ENCODE peak calls at places on chromosomes 16 and 17, in eight cellular contexts. One of them, this sample, is unnamed.

GRCh38 chr17:58568050-58568830 is 53.8 kb upstream of the MTMR4 start:
- DNase-seq in AG20443: no peak
- DNase-seq in H54: no peak
- DNase-seq in GM04503: no peak
- DNase-seq in activated CD8-positive, alpha-beta memory T cell treated with anti-CD3 and anti-CD28 coated beads for 24 hours: no peak
- DNase-seq in cardiac muscle cell: no peak
- DNase-seq in renal cortical epithelial cell: no peak
- DNase-seq in HepG2: no peak
- DNase-seq in this sample: no peak

GRCh38 chr17:35607239-35607817 is 20.2 kb downstream of the AP2B1 start:
- DNase-seq in AG20443: no peak
- DNase-seq in H54: no peak
- DNase-seq in GM04503: no peak
- DNase-seq in activated CD8-positive, alpha-beta memory T cell treated with anti-CD3 and anti-CD28 coated beads for 24 hours: no peak
- DNase-seq in cardiac muscle cell: no peak
- DNase-seq in renal cortical epithelial cell: no peak
- DNase-seq in HepG2: no peak
- DNase-seq in this sample: no peak

GRCh38 chr16:48745541-48745940 is 135.6 kb upstream of the N4BP1 start:
- DNase-seq in AG20443: no peak
- DNase-seq in H54: no peak
- DNase-seq in GM04503: no peak
- DNase-seq in activated CD8-positive, alpha-beta memory T cell treated with anti-CD3 and anti-CD28 coated beads for 24 hours: no peak
- DNase-seq in cardiac muscle cell: no peak
- DNase-seq in renal cortical epithelial cell: no peak
- DNase-seq in HepG2: no peak
- DNase-seq in this sample: no peak

GRCh38 chr17:38925263-38925995 is at the start of gene LASP1NB:
- DNase-seq in AG20443: peak; percentile 60
- DNase-seq in H54: no peak
- DNase-seq in GM04503: no peak
- DNase-seq in activated CD8-positive, alpha-beta memory T cell treated with anti-CD3 and anti-CD28 coated beads for 24 hours: peak; percentile 78
- DNase-seq in cardiac muscle cell: peak; percentile 66
- DNase-seq in renal cortical epithelial cell: no peak
- DNase-seq in HepG2: no peak
- DNase-seq in this sample: peak; percentile 64

GRCh38 chr16:87415441-87415840 is 23.3 kb downstream of the MAP1LC3B start:
- DNase-seq in AG20443: no peak
- DNase-seq in H54: no peak
- DNase-seq in GM04503: no peak
- DNase-seq in activated CD8-positive, alpha-beta memory T cell treated with anti-CD3 and anti-CD28 coated beads for 24 hours: no peak
- DNase-seq in cardiac muscle cell: no peak
- DNase-seq in renal cortical epithelial cell: no peak
- DNase-seq in HepG2: no peak
- DNase-seq in this sample: no peak

GRCh38 chr16:58732545-58733247 is 1.4 kb downstream of the GOT2 start:
- DNase-seq in AG20443: no peak
- DNase-seq in H54: peak; percentile 34
- DNase-seq in GM04503: no peak
- DNase-seq in activated CD8-positive, alpha-beta memory T cell treated with anti-CD3 and anti-CD28 coated beads for 24 hours: peak; percentile 59
- DNase-seq in cardiac muscle cell: peak; percentile 31
- DNase-seq in renal cortical epithelial cell: peak; percentile 73
- DNase-seq in HepG2: no peak
- DNase-seq in this sample: no peak

GRCh38 chr17:77282524-77283515 is 142.1 kb downstream of the SEC14L1 start:
- DNase-seq in AG20443: no peak
- DNase-seq in H54: peak; percentile 72
- DNase-seq in GM04503: no peak
- DNase-seq in activated CD8-positive, alpha-beta memory T cell treated with anti-CD3 and anti-CD28 coated beads for 24 hours: no peak
- DNase-seq in cardiac muscle cell: peak; percentile 88
- DNase-seq in renal cortical epithelial cell: peak; percentile 71
- DNase-seq in HepG2: peak; percentile 65
- DNase-seq in this sample: no peak

GRCh38 chr17:2700491-2701141 is 10.9 kb downstream of the CLUH start:
- DNase-seq in AG20443: no peak
- DNase-seq in H54: no peak
- DNase-seq in GM04503: no peak
- DNase-seq in activated CD8-positive, alpha-beta memory T cell treated with anti-CD3 and anti-CD28 coated beads for 24 hours: no peak
- DNase-seq in cardiac muscle cell: no peak
- DNase-seq in renal cortical epithelial cell: no peak
- DNase-seq in HepG2: no peak
- DNase-seq in this sample: no peak

GRCh38 chr16:65896448-65897153 is 469.9 kb upstream of the CDH5 start:
- DNase-seq in AG20443: no peak
- DNase-seq in H54: no peak
- DNase-seq in GM04503: no peak
- DNase-seq in activated CD8-positive, alpha-beta memory T cell treated with anti-CD3 and anti-CD28 coated beads for 24 hours: no peak
- DNase-seq in cardiac muscle cell: no peak
- DNase-seq in renal cortical epithelial cell: no peak
- DNase-seq in HepG2: peak; percentile 27
- DNase-seq in this sample: no peak

GRCh38 chr17:40937384-40937819 is at the start of gene KRT23:
- DNase-seq in AG20443: no peak
- DNase-seq in H54: no peak
- DNase-seq in GM04503: no peak
- DNase-seq in activated CD8-positive, alpha-beta memory T cell treated with anti-CD3 and anti-CD28 coated beads for 24 hours: no peak
- DNase-seq in cardiac muscle cell: no peak
- DNase-seq in renal cortical epithelial cell: peak; percentile 25
- DNase-seq in HepG2: no peak
- DNase-seq in this sample: no peak

GRCh38 chr16:56807011-56807675 is 57.9 kb upstream of the SLC12A3 start:
- DNase-seq in AG20443: no peak
- DNase-seq in H54: no peak
- DNase-seq in GM04503: no peak
- DNase-seq in activated CD8-positive, alpha-beta memory T cell treated with anti-CD3 and anti-CD28 coated beads for 24 hours: no peak
- DNase-seq in cardiac muscle cell: peak; percentile 55
- DNase-seq in renal cortical epithelial cell: peak; percentile 29
- DNase-seq in HepG2: peak; percentile 42
- DNase-seq in this sample: no peak

GRCh38 chr16:85303354-85303883 is 191.1 kb upstream of the CIBAR2 start:
- DNase-seq in AG20443: peak; percentile 61
- DNase-seq in H54: no peak
- DNase-seq in GM04503: no peak
- DNase-seq in activated CD8-positive, alpha-beta memory T cell treated with anti-CD3 and anti-CD28 coated beads for 24 hours: peak; percentile 90
- DNase-seq in cardiac muscle cell: peak; percentile 59
- DNase-seq in renal cortical epithelial cell: peak; percentile 11
- DNase-seq in HepG2: peak; percentile 28
- DNase-seq in this sample: peak; percentile 90

GRCh38 chr16:88634141-88634993 is 4.0 kb upstream of the IL17C start:
- DNase-seq in AG20443: peak; percentile 80
- DNase-seq in H54: no peak
- DNase-seq in GM04503: no peak
- DNase-seq in activated CD8-positive, alpha-beta memory T cell treated with anti-CD3 and anti-CD28 coated beads for 24 hours: peak; percentile 80
- DNase-seq in cardiac muscle cell: peak; percentile 63
- DNase-seq in renal cortical epithelial cell: peak; percentile 21
- DNase-seq in HepG2: no peak
- DNase-seq in this sample: no peak

GRCh38 chr16:84922351-84923135 is 88.8 kb downstream of the ZDHHC7 start:
- DNase-seq in AG20443: no peak
- DNase-seq in H54: no peak
- DNase-seq in GM04503: no peak
- DNase-seq in activated CD8-positive, alpha-beta memory T cell treated with anti-CD3 and anti-CD28 coated beads for 24 hours: no peak
- DNase-seq in cardiac muscle cell: peak; percentile 65
- DNase-seq in renal cortical epithelial cell: no peak
- DNase-seq in HepG2: peak; percentile 38
- DNase-seq in this sample: no peak

GRCh38 chr17:64156670-64157069 is 26.7 kb upstream of the ERN1 start:
- DNase-seq in AG20443: no peak
- DNase-seq in H54: no peak
- DNase-seq in GM04503: no peak
- DNase-seq in activated CD8-positive, alpha-beta memory T cell treated with anti-CD3 and anti-CD28 coated beads for 24 hours: peak; percentile 38
- DNase-seq in cardiac muscle cell: no peak
- DNase-seq in renal cortical epithelial cell: no peak
- DNase-seq in HepG2: no peak
- DNase-seq in this sample: no peak

GRCh38 chr17:56867948-56868376 is 34.0 kb downstream of the DGKE start:
- DNase-seq in AG20443: peak; percentile 40
- DNase-seq in H54: no peak
- DNase-seq in GM04503: peak; percentile 44
- DNase-seq in activated CD8-positive, alpha-beta memory T cell treated with anti-CD3 and anti-CD28 coated beads for 24 hours: no peak
- DNase-seq in cardiac muscle cell: peak; percentile 56
- DNase-seq in renal cortical epithelial cell: peak; percentile 2
- DNase-seq in HepG2: no peak
- DNase-seq in this sample: no peak

GRCh38 chr16:28821874-28822519 is 802 bp upstream of the ATXN2L start:
- DNase-seq in AG20443: no peak
- DNase-seq in H54: no peak
- DNase-seq in GM04503: no peak
- DNase-seq in activated CD8-positive, alpha-beta memory T cell treated with anti-CD3 and anti-CD28 coated beads for 24 hours: no peak
- DNase-seq in cardiac muscle cell: no peak
- DNase-seq in renal cortical epithelial cell: peak; percentile 30
- DNase-seq in HepG2: no peak
- DNase-seq in this sample: no peak

GRCh38 chr17:63446218-63446980 is at the start of gene CYB561:
- DNase-seq in AG20443: peak; percentile 95
- DNase-seq in H54: peak; percentile 78
- DNase-seq in GM04503: no peak
- DNase-seq in activated CD8-positive, alpha-beta memory T cell treated with anti-CD3 and anti-CD28 coated beads for 24 hours: peak; percentile 91
- DNase-seq in cardiac muscle cell: peak; percentile 79
- DNase-seq in renal cortical epithelial cell: peak; percentile 14
- DNase-seq in HepG2: no peak
- DNase-seq in this sample: peak; percentile 91

GRCh38 chr17:29836643-29837042 is 93.4 kb downstream of the SSH2 start:
- DNase-seq in AG20443: no peak
- DNase-seq in H54: no peak
- DNase-seq in GM04503: peak; percentile 43
- DNase-seq in activated CD8-positive, alpha-beta memory T cell treated with anti-CD3 and anti-CD28 coated beads for 24 hours: no peak
- DNase-seq in cardiac muscle cell: peak; percentile 32
- DNase-seq in renal cortical epithelial cell: no peak
- DNase-seq in HepG2: no peak
- DNase-seq in this sample: no peak

GRCh38 chr17:57549996-57550395 is 195.1 kb downstream of the CCDC182 start:
- DNase-seq in AG20443: no peak
- DNase-seq in H54: no peak
- DNase-seq in GM04503: no peak
- DNase-seq in activated CD8-positive, alpha-beta memory T cell treated with anti-CD3 and anti-CD28 coated beads for 24 hours: no peak
- DNase-seq in cardiac muscle cell: no peak
- DNase-seq in renal cortical epithelial cell: no peak
- DNase-seq in HepG2: no peak
- DNase-seq in this sample: no peak

GRCh38 chr17:29760279-29760721 is 137.6 kb upstream of the CORO6 start:
- DNase-seq in AG20443: peak; percentile 25
- DNase-seq in H54: no peak
- DNase-seq in GM04503: no peak
- DNase-seq in activated CD8-positive, alpha-beta memory T cell treated with anti-CD3 and anti-CD28 coated beads for 24 hours: peak; percentile 74
- DNase-seq in cardiac muscle cell: peak; percentile 47
- DNase-seq in renal cortical epithelial cell: peak; percentile 58
- DNase-seq in HepG2: no peak
- DNase-seq in this sample: no peak

GRCh38 chr17:77324227-77324626 is 183.5 kb downstream of the SEC14L1 start:
- DNase-seq in AG20443: no peak
- DNase-seq in H54: no peak
- DNase-seq in GM04503: no peak
- DNase-seq in activated CD8-positive, alpha-beta memory T cell treated with anti-CD3 and anti-CD28 coated beads for 24 hours: peak; percentile 50
- DNase-seq in cardiac muscle cell: no peak
- DNase-seq in renal cortical epithelial cell: no peak
- DNase-seq in HepG2: no peak
- DNase-seq in this sample: peak; percentile 66

GRCh38 chr17:17689312-17689711 is 8.1 kb downstream of the RAI1 start:
- DNase-seq in AG20443: no peak
- DNase-seq in H54: no peak
- DNase-seq in GM04503: no peak
- DNase-seq in activated CD8-positive, alpha-beta memory T cell treated with anti-CD3 and anti-CD28 coated beads for 24 hours: no peak
- DNase-seq in cardiac muscle cell: no peak
- DNase-seq in renal cortical epithelial cell: no peak
- DNase-seq in HepG2: no peak
- DNase-seq in this sample: no peak

GRCh38 chr17:57939797-57940196 is 15.4 kb downstream of the CUEDC1 start:
- DNase-seq in AG20443: no peak
- DNase-seq in H54: no peak
- DNase-seq in GM04503: no peak
- DNase-seq in activated CD8-positive, alpha-beta memory T cell treated with anti-CD3 and anti-CD28 coated beads for 24 hours: no peak
- DNase-seq in cardiac muscle cell: no peak
- DNase-seq in renal cortical epithelial cell: no peak
- DNase-seq in HepG2: no peak
- DNase-seq in this sample: no peak

GRCh38 chr16:85234310-85235235 is 122.3 kb upstream of the CIBAR2 start:
- DNase-seq in AG20443: peak; percentile 95
- DNase-seq in H54: peak; percentile 97
- DNase-seq in GM04503: peak; percentile 38
- DNase-seq in activated CD8-positive, alpha-beta memory T cell treated with anti-CD3 and anti-CD28 coated beads for 24 hours: no peak
- DNase-seq in cardiac muscle cell: peak; percentile 92
- DNase-seq in renal cortical epithelial cell: no peak
- DNase-seq in HepG2: peak; percentile 70
- DNase-seq in this sample: peak; percentile 90

GRCh38 chr16:67562918-67563707 is 787 bp downstream of the CTCF start:
- DNase-seq in AG20443: peak; percentile 56
- DNase-seq in H54: no peak
- DNase-seq in GM04503: no peak
- DNase-seq in activated CD8-positive, alpha-beta memory T cell treated with anti-CD3 and anti-CD28 coated beads for 24 hours: peak; percentile 86
- DNase-seq in cardiac muscle cell: peak; percentile 64
- DNase-seq in renal cortical epithelial cell: no peak
- DNase-seq in HepG2: peak; percentile 40
- DNase-seq in this sample: peak; percentile 89

GRCh38 chr17:29771561-29771960 is 148.8 kb upstream of the CORO6 start:
- DNase-seq in AG20443: no peak
- DNase-seq in H54: no peak
- DNase-seq in GM04503: no peak
- DNase-seq in activated CD8-positive, alpha-beta memory T cell treated with anti-CD3 and anti-CD28 coated beads for 24 hours: no peak
- DNase-seq in cardiac muscle cell: no peak
- DNase-seq in renal cortical epithelial cell: no peak
- DNase-seq in HepG2: no peak
- DNase-seq in this sample: no peak

GRCh38 chr16:84607694-84608093 is 10.2 kb downstream of the COTL1 start:
- DNase-seq in AG20443: no peak
- DNase-seq in H54: no peak
- DNase-seq in GM04503: no peak
- DNase-seq in activated CD8-positive, alpha-beta memory T cell treated with anti-CD3 and anti-CD28 coated beads for 24 hours: no peak
- DNase-seq in cardiac muscle cell: no peak
- DNase-seq in renal cortical epithelial cell: no peak
- DNase-seq in HepG2: no peak
- DNase-seq in this sample: no peak

GRCh38 chr16:52456368-52456767 is 90.6 kb downstream of the TOX3 start:
- DNase-seq in AG20443: no peak
- DNase-seq in H54: no peak
- DNase-seq in GM04503: no peak
- DNase-seq in activated CD8-positive, alpha-beta memory T cell treated with anti-CD3 and anti-CD28 coated beads for 24 hours: no peak
- DNase-seq in cardiac muscle cell: peak; percentile 16
- DNase-seq in renal cortical epithelial cell: no peak
- DNase-seq in HepG2: peak; percentile 95
- DNase-seq in this sample: no peak

GRCh38 chr17:20256144-20256543 is 211.2 kb downstream of the LGALS9B start:
- DNase-seq in AG20443: no peak
- DNase-seq in H54: no peak
- DNase-seq in GM04503: no peak
- DNase-seq in activated CD8-positive, alpha-beta memory T cell treated with anti-CD3 and anti-CD28 coated beads for 24 hours: no peak
- DNase-seq in cardiac muscle cell: no peak
- DNase-seq in renal cortical epithelial cell: no peak
- DNase-seq in HepG2: no peak
- DNase-seq in this sample: no peak

GRCh38 chr16:74748042-74748709 is 26.4 kb downstream of the FA2H start:
- DNase-seq in AG20443: no peak
- DNase-seq in H54: no peak
- DNase-seq in GM04503: no peak
- DNase-seq in activated CD8-positive, alpha-beta memory T cell treated with anti-CD3 and anti-CD28 coated beads for 24 hours: no peak
- DNase-seq in cardiac muscle cell: no peak
- DNase-seq in renal cortical epithelial cell: no peak
- DNase-seq in HepG2: no peak
- DNase-seq in this sample: peak; percentile 75